ENCODE peak calls at places on chromosomes 7 and 10, in eight cellular contexts. I is astrocyte, N is fibroblast of pulmonary artery, F is left ventricle myocardium inferior, X is fibroblast of lung, Y is AG04450, G is psoas muscle, P is BE2C. K is an unnamed sample.

GRCh38 chr7:46680147-46680546 is 759.1 kb upstream of the IGFBP3 start:
- DNase-seq in I (peak), N (no peak), F (no peak), X (peak), Y (no peak), G (no peak), P (no peak), K (no peak)

GRCh38 chr7:126483972-126484371 is 768.8 kb downstream of the GRM8 start:
- DNase-seq in I (no peak), N (no peak), F (no peak), X (no peak), Y (no peak), G (no peak), P (peak), K (no peak)

GRCh38 chr7:148726385-148726784 is 27.7 kb downstream of the CUL1 start:
- DNase-seq in I (no peak), N (no peak), F (no peak), X (no peak), Y (no peak), G (no peak), P (no peak), K (no peak)

GRCh38 chr10:90834326-90834725 is 23.5 kb downstream of the HTR7 start:
- DNase-seq in I (peak), N (no peak), F (no peak), X (peak), Y (no peak), G (no peak), P (no peak), K (no peak)

GRCh38 chr7:47893721-47894365 is 54.4 kb downstream of the PKD1L1 start:
- DNase-seq in I (no peak), N (no peak), F (no peak), X (no peak), Y (no peak), G (no peak), P (no peak), K (no peak)

GRCh38 chr10:104391150-104391968 is 37.7 kb downstream of the CFAP58 start:
- DNase-seq in I (peak), N (peak), F (no peak), X (peak), Y (no peak), G (no peak), P (no peak), K (peak)

GRCh38 chr7:1857487-1858425 is 187.7 kb downstream of the ELFN1 start:
- DNase-seq in I (no peak), N (no peak), F (no peak), X (no peak), Y (no peak), G (peak), P (peak), K (no peak)

GRCh38 chr7:93977551-93977950 is 26.6 kb downstream of the BET1 start:
- DNase-seq in I (no peak), N (no peak), F (no peak), X (no peak), Y (no peak), G (no peak), P (no peak), K (no peak)

GRCh38 chr10:31142026-31142425 is 110.4 kb upstream of the ZNF438 start:
- DNase-seq in I (peak), N (peak), F (no peak), X (peak), Y (no peak), G (no peak), P (no peak), K (no peak)

GRCh38 chr7:44979481-44980392 is 922 bp upstream of the MYO1G start:
- DNase-seq in I (no peak), N (no peak), F (no peak), X (peak), Y (no peak), G (no peak), P (no peak), K (no peak)

GRCh38 chr7:44982535-44982923 is 3.7 kb upstream of the MYO1G start:
- DNase-seq in I (no peak), N (no peak), F (no peak), X (no peak), Y (no peak), G (no peak), P (no peak), K (no peak)

GRCh38 chr7:44978511-44979366 is at the start of gene MYO1G:
- DNase-seq in I (no peak), N (no peak), F (peak), X (no peak), Y (no peak), G (peak), P (no peak), K (no peak)

GRCh38 chr7:44981035-44981706 is 2.4 kb upstream of the MYO1G start:
- DNase-seq in I (no peak), N (no peak), F (no peak), X (no peak), Y (no peak), G (no peak), P (no peak), K (no peak)

DNA sequence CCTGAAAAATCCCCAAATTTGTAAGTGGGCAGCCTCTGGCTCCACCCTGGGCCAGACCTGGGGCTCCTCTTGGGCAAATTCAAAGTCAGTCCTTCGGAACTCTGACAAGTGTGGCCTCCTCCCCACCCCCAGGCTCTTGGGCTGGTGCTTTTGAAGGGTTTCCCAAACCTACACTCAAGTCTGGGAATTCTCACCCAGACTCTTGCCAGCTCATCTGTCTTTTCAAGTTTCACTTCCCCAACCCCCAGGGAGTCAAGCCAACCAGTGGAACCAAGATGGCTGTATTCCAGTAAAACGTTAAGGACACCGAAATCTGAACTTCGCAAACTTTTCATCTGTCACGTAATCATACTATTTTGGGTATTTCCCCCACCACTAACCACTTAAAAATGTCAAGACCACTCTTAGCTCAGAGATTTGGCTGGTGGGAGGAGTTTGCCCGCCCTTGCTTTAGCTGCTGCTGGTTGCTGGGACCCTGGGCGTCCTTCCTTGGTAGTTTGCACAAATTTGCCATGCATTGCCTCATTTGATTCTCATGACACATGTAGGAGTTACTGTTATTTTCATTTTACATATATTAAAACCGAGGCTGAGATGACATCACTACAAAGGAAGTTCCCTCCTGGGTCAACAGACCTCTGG is 1.7 kb upstream of the MYO1G start:
- DNase-seq in I (peak), N (peak), F (no peak), X (peak), Y (no peak), G (no peak), P (no peak), K (no peak)
- H3K4me3 ChIP-seq in I (no peak), N (no peak), F (no peak), X (no peak), Y (no peak), G (no peak), P (no peak), K (no peak)

GRCh38 chr7:140661124-140661523 is 11.6 kb upstream of the ADCK2 start:
- DNase-seq in I (no peak), N (no peak), F (no peak), X (no peak), Y (no peak), G (no peak), P (no peak), K (no peak)
- TF ChIP-seq CTCF in I (no peak), N (peak), F (no peak), X (no peak), Y (peak), G (no peak), P (peak), K (peak)

GRCh38 chr10:29622382-29622885 is 12.3 kb downstream of the SVIL start:
- DNase-seq in I (no peak), N (no peak), F (no peak), X (no peak), Y (no peak), G (no peak), P (no peak), K (no peak)

GRCh38 chr10:29621161-29621560 is 13.6 kb downstream of the SVIL start:
- DNase-seq in I (no peak), N (peak), F (no peak), X (peak), Y (no peak), G (peak), P (peak), K (peak)

GRCh38 chr10:29620112-29620690 is 14.6 kb downstream of the SVIL start:
- DNase-seq in I (no peak), N (no peak), F (no peak), X (no peak), Y (no peak), G (no peak), P (no peak), K (no peak)

GRCh38 chr10:29627201-29628105 is 7.3 kb downstream of the SVIL start:
- DNase-seq in I (peak), N (peak), F (no peak), X (peak), Y (no peak), G (no peak), P (no peak), K (no peak)

GRCh38 chr10:29623797-29624196 is 11.0 kb downstream of the SVIL start:
- DNase-seq in I (no peak), N (peak), F (no peak), X (no peak), Y (no peak), G (no peak), P (no peak), K (no peak)
- H3K4me3 ChIP-seq in I (no peak), N (no peak), F (peak), X (no peak), Y (no peak), G (peak), P (no peak), K (no peak)

GRCh38 chr7:106777666-106778299 is 87.3 kb upstream of the PIK3CG start:
- DNase-seq in I (no peak), N (no peak), F (no peak), X (no peak), Y (no peak), G (no peak), P (no peak), K (no peak)

GRCh38 chr7:106778656-106779250 is 86.3 kb upstream of the PIK3CG start:
- DNase-seq in I (peak), N (no peak), F (no peak), X (peak), Y (no peak), G (no peak), P (no peak), K (no peak)

GRCh38 chr7:106781007-106781406 is 84.1 kb upstream of the PIK3CG start:
- DNase-seq in I (no peak), N (no peak), F (no peak), X (no peak), Y (no peak), G (no peak), P (no peak), K (no peak)

GRCh38 chr7:106781828-106782544 is 83.1 kb upstream of the PIK3CG start:
- DNase-seq in I (no peak), N (no peak), F (no peak), X (no peak), Y (no peak), G (no peak), P (no peak), K (no peak)

DNA sequence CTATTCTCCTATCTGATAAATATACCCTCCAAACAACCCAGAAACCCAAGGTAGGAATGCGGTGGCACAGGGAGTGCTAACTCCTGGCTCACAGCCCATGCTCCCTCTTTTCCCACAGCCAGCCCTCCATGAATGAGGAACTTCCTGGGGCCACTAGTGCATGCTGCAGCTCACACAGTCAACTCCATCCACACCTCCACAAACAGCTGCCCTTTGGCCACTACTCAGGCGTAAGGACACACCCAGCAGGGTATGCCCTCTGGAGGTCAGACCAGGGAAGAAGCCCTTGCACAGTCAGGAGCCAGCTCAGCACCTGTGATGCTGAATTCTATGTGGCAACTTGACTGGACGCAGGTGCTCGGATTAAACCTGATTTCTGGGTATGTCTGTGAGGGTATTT is 85.2 kb upstream of the PIK3CG start:
- DNase-seq in I (no peak), N (no peak), F (no peak), X (no peak), Y (no peak), G (no peak), P (peak), K (no peak)
- TF ChIP-seq CTCF in I (no peak), N (no peak), F (peak), X (no peak), Y (no peak), G (no peak), P (peak), K (peak)

GRCh38 chr7:155763122-155763521 is 49.1 kb downstream of the SHH start:
- DNase-seq in I (no peak), N (no peak), F (no peak), X (no peak), Y (no peak), G (no peak), P (no peak), K (no peak)
- H3K4me3 ChIP-seq in I (no peak), N (no peak), F (no peak), X (no peak), Y (no peak), G (no peak), P (no peak), K (no peak)

DNA sequence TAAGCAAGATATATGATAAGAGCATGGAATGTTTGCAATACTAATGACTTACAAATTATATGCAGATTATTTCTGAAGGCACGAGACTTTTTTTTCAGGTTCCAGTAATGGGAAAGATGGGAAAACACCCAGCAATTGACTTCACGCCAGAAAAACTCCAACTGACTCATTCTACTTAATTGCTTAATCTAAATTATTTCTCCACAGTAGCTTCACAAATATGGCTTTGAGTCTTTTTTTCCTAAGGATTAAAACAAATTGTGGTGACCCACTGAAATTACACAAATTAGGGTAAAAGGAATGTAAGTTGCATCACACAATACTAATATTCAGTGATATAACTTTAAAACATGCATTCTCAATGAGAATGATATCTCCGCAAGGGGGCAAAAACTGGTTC is 138.7 kb downstream of the GNAI1 start:
- DNase-seq in I (peak), N (peak), F (no peak), X (peak), Y (no peak), G (no peak), P (no peak), K (peak)
- TF ChIP-seq CTCF in I (no peak), N (no peak), F (no peak), X (no peak), Y (no peak), G (no peak), P (no peak), K (no peak)

DNA sequence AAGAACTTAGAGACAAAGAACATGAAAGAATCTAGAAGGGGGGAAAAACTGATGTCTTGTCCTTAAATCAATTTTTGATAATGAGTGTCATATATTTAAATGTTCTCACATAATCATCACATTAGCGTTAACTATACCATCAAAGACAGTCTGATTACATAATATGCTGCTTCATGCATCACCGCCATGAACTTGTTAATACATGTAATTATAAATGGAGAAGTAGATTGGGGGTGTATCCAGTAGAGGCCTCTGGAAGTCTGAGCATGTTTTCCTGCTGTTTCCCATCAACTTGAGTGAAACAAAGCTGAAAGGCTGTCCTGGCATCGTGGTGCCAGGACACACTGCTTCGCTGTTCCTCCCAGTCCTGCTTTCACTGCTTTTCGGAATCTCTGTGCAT is 48.2 kb downstream of the PRLHR start:
- DNase-seq in I (no peak), N (no peak), F (no peak), X (no peak), Y (no peak), G (no peak), P (no peak), K (no peak)
- H3K4me3 ChIP-seq in I (no peak), N (no peak), F (no peak), X (no peak), Y (no peak), G (no peak), P (no peak), K (no peak)

GRCh38 chr7:79060498-79060897 is 393.0 kb downstream of the MAGI2 start:
- DNase-seq in I (no peak), N (no peak), F (no peak), X (no peak), Y (no peak), G (no peak), P (no peak), K (no peak)

GRCh38 chr7:79064187-79064823 is 389.2 kb downstream of the MAGI2 start:
- DNase-seq in I (peak), N (no peak), F (no peak), X (peak), Y (no peak), G (no peak), P (no peak), K (no peak)

GRCh38 chr7:79063019-79063698 is 390.3 kb downstream of the MAGI2 start:
- DNase-seq in I (no peak), N (no peak), F (no peak), X (peak), Y (no peak), G (no peak), P (no peak), K (no peak)
- TF ChIP-seq CTCF in I (peak), N (peak), F (no peak), X (no peak), Y (no peak), G (no peak), P (no peak), K (peak)

DNA sequence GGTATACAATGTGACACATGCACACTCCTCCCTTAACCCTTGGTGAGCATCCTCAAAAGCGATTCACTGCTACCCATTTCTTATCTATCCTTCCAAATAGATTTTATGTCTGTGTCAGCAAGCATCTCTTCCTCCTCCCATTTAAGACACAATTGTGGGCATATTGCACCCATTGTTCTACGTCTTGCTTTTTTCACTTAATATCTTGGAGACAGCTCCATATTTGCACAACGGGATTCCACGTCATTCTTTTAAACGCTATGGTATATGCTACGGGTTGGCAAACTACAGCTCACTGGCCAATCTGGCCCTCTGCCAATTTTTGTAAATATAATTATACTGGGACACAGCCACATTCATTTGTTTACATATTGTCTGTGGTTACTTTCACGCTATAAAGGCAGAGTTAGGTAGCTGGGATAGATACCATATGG is 88.6 kb downstream of the RNF216 start:
- DNase-seq in I (peak), N (peak), F (no peak), X (peak), Y (peak), G (no peak), P (peak), K (no peak)
- H3K4me3 ChIP-seq in I (peak), N (peak), F (peak), X (no peak), Y (peak), G (peak), P (peak), K (no peak)

K was measured in epithelial cell of proximal tubule.